ENCODE peak calls at places on chromosomes 12 and 14, in four cellular contexts. One of them, this sample, is unnamed.

GRCh38 chr12:23333938-23334337 is 615.5 kb downstream of the SOX5 start:
- DNase-seq in activated T-cell treated with anti-CD3 and anti-CD28 coated beads, Interleukin-2, amount 50 U/mL, for 72 hours: no peak
- DNase-seq in T-helper 1 cell: no peak
- DNase-seq in NCI-H1436: no peak
- DNase-seq in this sample: no peak

GRCh38 chr14:68965261-68965761 is 13.8 kb downstream of the ACTN1 start:
- DNase-seq in activated T-cell treated with anti-CD3 and anti-CD28 coated beads, Interleukin-2, amount 50 U/mL, for 72 hours: no peak
- DNase-seq in T-helper 1 cell: no peak
- DNase-seq in NCI-H1436: no peak
- DNase-seq in this sample: peak

GRCh38 chr12:591571-592505 is 71.4 kb downstream of the NINJ2 start:
- DNase-seq in activated T-cell treated with anti-CD3 and anti-CD28 coated beads, Interleukin-2, amount 50 U/mL, for 72 hours: no peak
- DNase-seq in T-helper 1 cell: no peak
- DNase-seq in NCI-H1436: no peak
- DNase-seq in this sample: peak

GRCh38 chr12:102659200-102659911 is 179.0 kb upstream of the IGF1 start:
- DNase-seq in activated T-cell treated with anti-CD3 and anti-CD28 coated beads, Interleukin-2, amount 50 U/mL, for 72 hours: no peak
- DNase-seq in T-helper 1 cell: no peak
- DNase-seq in NCI-H1436: no peak
- DNase-seq in this sample: no peak

GRCh38 chr12:103948746-103949406 is 16.8 kb upstream of the TDG start:
- DNase-seq in activated T-cell treated with anti-CD3 and anti-CD28 coated beads, Interleukin-2, amount 50 U/mL, for 72 hours: no peak
- DNase-seq in T-helper 1 cell: no peak
- DNase-seq in NCI-H1436: no peak
- DNase-seq in this sample: no peak

GRCh38 chr12:20436367-20436766 is 68.0 kb downstream of the PDE3A start:
- DNase-seq in activated T-cell treated with anti-CD3 and anti-CD28 coated beads, Interleukin-2, amount 50 U/mL, for 72 hours: no peak
- DNase-seq in T-helper 1 cell: no peak
- DNase-seq in NCI-H1436: no peak
- DNase-seq in this sample: no peak

GRCh38 chr14:77124345-77125274 is 17.0 kb downstream of the ZDHHC22 start:
- DNase-seq in activated T-cell treated with anti-CD3 and anti-CD28 coated beads, Interleukin-2, amount 50 U/mL, for 72 hours: peak
- DNase-seq in T-helper 1 cell: peak
- DNase-seq in NCI-H1436: no peak
- DNase-seq in this sample: peak

GRCh38 chr14:52974406-52974805 is 23.6 kb upstream of the FERMT2 start:
- DNase-seq in activated T-cell treated with anti-CD3 and anti-CD28 coated beads, Interleukin-2, amount 50 U/mL, for 72 hours: no peak
- DNase-seq in T-helper 1 cell: no peak
- DNase-seq in NCI-H1436: no peak
- DNase-seq in this sample: no peak

GRCh38 chr12:79563021-79563739 is 127.6 kb downstream of the PAWR start:
- DNase-seq in activated T-cell treated with anti-CD3 and anti-CD28 coated beads, Interleukin-2, amount 50 U/mL, for 72 hours: no peak
- DNase-seq in T-helper 1 cell: no peak
- DNase-seq in NCI-H1436: no peak
- DNase-seq in this sample: no peak

GRCh38 chr12:118534003-118534402 is 157.6 kb downstream of the SUDS3 start:
- DNase-seq in activated T-cell treated with anti-CD3 and anti-CD28 coated beads, Interleukin-2, amount 50 U/mL, for 72 hours: no peak
- DNase-seq in T-helper 1 cell: no peak
- DNase-seq in NCI-H1436: no peak
- DNase-seq in this sample: no peak

GRCh38 chr14:58298880-58299664 is 717 bp downstream of the ARID4A start:
- DNase-seq in activated T-cell treated with anti-CD3 and anti-CD28 coated beads, Interleukin-2, amount 50 U/mL, for 72 hours: peak
- DNase-seq in T-helper 1 cell: peak
- DNase-seq in NCI-H1436: no peak
- DNase-seq in this sample: peak

GRCh38 chr12:56298828-56299227 is 1.3 kb downstream of the CS start:
- DNase-seq in activated T-cell treated with anti-CD3 and anti-CD28 coated beads, Interleukin-2, amount 50 U/mL, for 72 hours: no peak
- DNase-seq in T-helper 1 cell: no peak
- DNase-seq in NCI-H1436: no peak
- DNase-seq in this sample: no peak

GRCh38 chr12:75759842-75760260 is 248.4 kb upstream of the KRR1 start:
- DNase-seq in activated T-cell treated with anti-CD3 and anti-CD28 coated beads, Interleukin-2, amount 50 U/mL, for 72 hours: no peak
- DNase-seq in T-helper 1 cell: no peak
- DNase-seq in NCI-H1436: no peak
- DNase-seq in this sample: no peak

GRCh38 chr12:38886064-38886463 is 19.3 kb downstream of the CPNE8 start:
- DNase-seq in activated T-cell treated with anti-CD3 and anti-CD28 coated beads, Interleukin-2, amount 50 U/mL, for 72 hours: peak
- DNase-seq in T-helper 1 cell: no peak
- DNase-seq in NCI-H1436: no peak
- DNase-seq in this sample: peak

GRCh38 chr12:75444444-75445136 is 36.0 kb upstream of the GLIPR1 start:
- DNase-seq in activated T-cell treated with anti-CD3 and anti-CD28 coated beads, Interleukin-2, amount 50 U/mL, for 72 hours: no peak
- DNase-seq in T-helper 1 cell: no peak
- DNase-seq in NCI-H1436: no peak
- DNase-seq in this sample: no peak

GRCh38 chr12:103518899-103519298 is 23.1 kb upstream of the C12orf42 start:
- DNase-seq in activated T-cell treated with anti-CD3 and anti-CD28 coated beads, Interleukin-2, amount 50 U/mL, for 72 hours: no peak
- DNase-seq in T-helper 1 cell: no peak
- DNase-seq in NCI-H1436: no peak
- DNase-seq in this sample: no peak

GRCh38 chr12:104064842-104065441 is 611 bp downstream of the HCFC2 start:
- DNase-seq in activated T-cell treated with anti-CD3 and anti-CD28 coated beads, Interleukin-2, amount 50 U/mL, for 72 hours: no peak
- DNase-seq in T-helper 1 cell: no peak
- DNase-seq in NCI-H1436: no peak
- DNase-seq in this sample: peak

GRCh38 chr12:6943719-6944380 is at the start of the genes C12orf57 and RNU7-1:
- DNase-seq in activated T-cell treated with anti-CD3 and anti-CD28 coated beads, Interleukin-2, amount 50 U/mL, for 72 hours: no peak
- DNase-seq in T-helper 1 cell: peak
- DNase-seq in NCI-H1436: peak
- DNase-seq in this sample: peak

This sample was measured in pancreas.